ENCODE peak calls at places on chromosomes 2 and 18, in six cellular contexts. W is activated naive CD8-positive, alpha-beta T cell treated with anti-CD3 and anti-CD28 coated beads, Interleukin-2, amount 10 ng/mL, durations not matched to agents 7 days and 5 days; G is natural killer cell; E is central memory CD8-positive, alpha-beta T cell; A is PC-3; Y is Panc1. M is an unnamed sample.

GRCh38 chr18:36379426-36379984 is 82.0 kb downstream of the FHOD3 start:
- ATAC-seq in W (no peak), A (no peak), E (no peak), G (no peak), Y (no peak), M (no peak)

GRCh38 chr2:145906356-145906755 is 1386.4 kb upstream of the ZEB2 start:
- ATAC-seq in A (peak), Y (no peak), G (no peak), W (no peak), E (no peak), M (no peak)

GRCh38 chr2:129915303-129915840 is 64.1 kb upstream of the RAB6C start:
- ATAC-seq in E (no peak), W (no peak), Y (peak), G (no peak), A (no peak), M (no peak)

GRCh38 chr18:65214456-65214855 is 536.4 kb upstream of the CDH7 start:
- ATAC-seq in G (no peak), A (peak), W (no peak), E (no peak), Y (no peak), M (no peak)

GRCh38 chr2:177693658-177694334 is 301.2 kb downstream of the AGPS start:
- ATAC-seq in W (no peak), E (no peak), G (no peak), A (no peak), Y (no peak), M (no peak)

GRCh38 chr2:218860950-218861381 is 1.4 kb downstream of the WNT6 start:
- ATAC-seq in Y (no peak), A (no peak), G (peak), W (no peak), E (peak), M (peak)

GRCh38 chr2:26541401-26542193 is 63.7 kb upstream of the OTOF start:
- ATAC-seq in G (no peak), A (peak), W (no peak), Y (no peak), E (no peak), M (no peak)

GRCh38 chr2:9752441-9753275 is 90.6 kb upstream of the TAF1B start:
- ATAC-seq in E (peak), G (peak), Y (peak), A (peak), W (peak), M (peak)

GRCh38 chr2:236240228-236240990 is 23.8 kb downstream of the ASB18 start:
- ATAC-seq in W (no peak), A (no peak), Y (peak), G (no peak), E (no peak), M (no peak)

GRCh38 chr18:35732652-35733051 is 151.1 kb downstream of the GALNT1 start:
- ATAC-seq in G (no peak), Y (no peak), E (no peak), W (no peak), A (no peak), M (peak)

M was measured in SK-N-SH treated with all-trans-retinoic acid at 6 μM for 48 hours.